ENCODE peak calls at places on chromosomes 16 and 17, in four cellular contexts. M, U, S and V are unnamed samples.

GRCh38 chr17:79878346-79878745 is 39.1 kb upstream of the CBX4 start:
- DNase-seq in M (no peak), U (no peak), S (no peak), V (no peak)

GRCh38 chr17:15379659-15380058 is 38.3 kb upstream of the TEKT3 start:
- DNase-seq in M (no peak), U (no peak), S (no peak), V (no peak)

GRCh38 chr16:68331879-68332410 is 21.1 kb downstream of the PRMT7 start:
- DNase-seq in M (peak; percentile 67), U (no peak), S (no peak), V (no peak)

GRCh38 chr16:76194621-76195015 is 82.6 kb upstream of the CNTNAP4 start:
- DNase-seq in S (no peak), M (peak; percentile 40), U (no peak), V (no peak)

GRCh38 chr17:75755205-75755901 is 9.6 kb downstream of the GALK1 start:
- DNase-seq in U (no peak), M (no peak), S (no peak), V (no peak)

GRCh38 chr16:87404764-87405625 is 12.9 kb downstream of the MAP1LC3B start:
- DNase-seq in M (no peak), U (no peak), S (no peak), V (no peak)

GRCh38 chr16:48546774-48547173 is 63.2 kb downstream of the N4BP1 start:
- DNase-seq in U (no peak), M (no peak), S (no peak), V (no peak)

GRCh38 chr17:3964203-3965122 is at the start of gene ATP2A3:
- DNase-seq in U (no peak), S (no peak), M (no peak), V (peak; percentile 63)

GRCh38 chr16:75000481-75001081 is 1.8 kb downstream of the ZNRF1 start:
- DNase-seq in S (peak; percentile 12), U (no peak), M (peak; percentile 17), V (no peak)

GRCh38 chr17:15307686-15308085 is 33.7 kb downstream of the TEKT3 start:
- DNase-seq in U (no peak), M (no peak), S (no peak), V (no peak)

GRCh38 chr16:28609631-28610594 is at the start of gene SULT1A1:
- DNase-seq in M (no peak), U (no peak), S (no peak), V (no peak)

GRCh38 chr16:23905027-23905426 is 69.2 kb downstream of the PRKCB start:
- DNase-seq in U (no peak), S (no peak), M (peak; percentile 26), V (no peak)

GRCh38 chr17:39364236-39365025 is 37.0 kb downstream of the FBXL20 start:
- DNase-seq in S (no peak), M (no peak), U (no peak), V (no peak)

GRCh38 chr16:24046442-24046841 is 209.7 kb upstream of the CACNG3 start:
- DNase-seq in S (no peak), U (no peak), M (no peak), V (no peak)

GRCh38 chr16:57754354-57755060 is 18.9 kb downstream of the KATNB1 start:
- DNase-seq in M (no peak), U (no peak), S (no peak), V (no peak)

GRCh38 chr16:66714062-66714461 is 17.5 kb upstream of the CMTM4 start:
- DNase-seq in U (no peak), M (no peak), S (no peak), V (no peak)

GRCh38 chr16:69405326-69405725 is 19.1 kb upstream of the CYB5B start:
- DNase-seq in M (no peak), S (no peak), U (no peak), V (no peak)

GRCh38 chr16:65305588-65305987 is 183.7 kb upstream of the CDH11 start:
- DNase-seq in S (no peak), M (no peak), U (no peak), V (no peak)
- TF ChIP-seq CTCF in S (no peak), M (no peak), U (no peak), V (no peak)

DNA sequence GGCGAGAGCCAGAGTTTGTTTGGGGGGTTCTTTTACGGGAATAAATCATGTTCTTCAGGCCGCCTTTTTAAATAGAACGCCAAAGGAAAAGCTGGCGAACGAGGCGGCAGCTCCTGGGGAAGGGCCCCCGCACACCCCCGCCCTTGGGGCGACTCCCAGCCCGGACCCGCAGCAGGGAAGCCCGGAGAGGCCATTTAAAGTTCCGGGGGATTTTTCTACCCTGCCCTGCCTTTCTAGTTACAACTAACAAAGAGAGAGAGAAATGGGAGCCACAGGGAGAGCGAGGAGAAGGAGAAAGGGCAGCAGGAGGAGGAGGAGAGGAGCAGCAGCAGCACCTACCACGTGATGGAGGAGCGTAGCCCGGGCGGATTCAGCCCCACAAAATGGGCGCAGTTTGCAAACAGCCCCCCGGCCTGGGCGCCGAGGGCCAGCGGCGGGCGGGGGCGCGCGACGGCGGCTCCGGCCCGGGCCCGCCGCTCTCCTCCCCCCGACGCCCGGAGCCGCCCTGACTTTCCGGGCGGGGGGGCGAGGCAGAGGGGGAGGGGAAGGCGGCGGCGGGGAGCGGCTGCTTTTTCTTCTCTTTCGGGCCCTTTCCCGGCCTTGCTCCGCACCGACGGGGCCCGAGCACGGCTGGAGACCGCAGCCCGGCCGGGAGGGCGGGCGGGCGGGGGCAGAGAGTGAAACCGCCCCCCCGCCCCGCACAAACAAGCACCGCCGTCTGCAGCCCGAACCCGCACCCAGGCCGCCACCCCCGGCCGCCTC is 564 bp downstream of the KANSL1 start:
- DNase-seq in S (peak; percentile 69), U (peak; percentile 65), M (peak; percentile 57), V (no peak)
- TF ChIP-seq CTCF in S (no peak), U (no peak), M (no peak), V (no peak)

DNA sequence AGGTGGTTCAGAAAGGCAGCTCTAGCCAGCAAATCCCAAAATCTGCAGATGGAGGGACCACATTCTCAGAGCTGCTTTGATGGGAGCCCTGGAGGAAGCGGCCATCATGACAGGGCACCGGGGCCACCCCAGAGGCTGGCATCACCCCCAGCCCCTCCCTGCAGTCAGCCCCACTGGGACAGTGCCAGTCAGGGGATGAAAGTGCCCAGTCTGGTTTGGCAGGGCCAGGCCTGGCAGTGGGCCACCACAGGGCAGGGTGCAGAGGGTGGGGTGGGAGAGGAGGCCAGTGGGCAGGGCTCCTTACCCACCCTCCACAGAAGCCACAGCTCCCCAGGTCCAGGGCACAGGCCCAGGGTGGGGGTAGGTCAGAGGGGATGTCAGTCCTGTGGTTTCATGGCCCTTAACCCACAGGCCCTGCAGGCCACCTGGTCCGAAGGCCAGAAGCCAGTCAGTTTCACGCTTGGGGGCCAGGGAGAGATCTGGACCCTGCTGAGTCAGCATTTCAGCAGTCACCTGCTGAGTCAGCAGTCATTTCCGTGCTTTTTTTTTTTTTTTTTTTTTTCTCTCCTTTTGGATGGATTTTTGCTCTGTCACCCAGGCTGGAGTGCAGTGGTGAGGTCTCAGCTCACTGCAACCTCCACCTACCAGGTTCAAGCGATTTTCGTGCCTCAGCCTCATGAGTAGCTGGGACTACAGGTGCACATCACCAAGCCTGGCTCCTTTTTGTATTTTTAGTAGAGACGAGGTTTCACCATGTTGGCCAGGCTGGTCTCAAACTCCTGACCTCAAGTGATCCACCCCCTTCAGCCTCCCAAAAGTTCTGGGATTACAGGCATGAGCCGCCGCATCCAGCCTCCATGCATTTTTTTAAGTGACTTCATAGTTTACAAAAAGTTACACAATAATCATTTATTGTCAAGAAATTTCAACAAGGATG is 10.4 kb downstream of the SLC25A10 start:
- DNase-seq in M (no peak), U (no peak), S (no peak), V (no peak)
- TF ChIP-seq CTCF in M (no peak), U (no peak), S (no peak), V (no peak)

DNA sequence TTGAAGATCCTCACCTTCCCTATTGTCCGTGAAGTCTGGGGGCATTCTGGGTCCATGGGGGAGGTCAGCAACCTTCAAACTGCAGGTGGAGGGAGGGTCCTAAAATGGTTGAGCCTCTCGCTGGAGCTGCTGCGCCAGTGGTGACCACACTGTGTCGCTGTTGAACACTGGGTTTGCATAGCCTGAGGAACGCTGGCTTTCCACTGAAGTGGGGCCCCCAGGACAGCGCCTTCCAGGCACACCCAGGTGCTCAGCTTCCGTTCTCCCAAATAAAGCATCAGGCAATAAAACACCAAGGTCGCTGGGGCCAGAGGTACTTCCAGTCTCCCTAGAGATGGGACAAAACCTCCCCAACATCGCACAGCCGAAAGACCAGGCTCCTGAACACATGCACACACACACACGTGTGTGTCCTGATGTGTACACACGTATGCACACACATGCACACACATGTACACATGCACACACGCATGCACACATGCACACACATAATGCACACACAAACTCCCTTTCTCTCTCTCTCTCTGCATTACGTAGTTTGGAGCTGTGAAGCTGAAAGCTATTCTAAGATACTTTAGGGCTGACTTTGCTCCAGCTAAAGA is 120.6 kb downstream of the IRF8 start:
- DNase-seq in S (no peak), M (no peak), U (no peak), V (no peak)
- TF ChIP-seq CTCF in S (peak; percentile 53), M (peak; percentile 38), U (peak; percentile 41), V (peak; percentile 13)